ENCODE peak calls at places on chromosome 7, in five cellular contexts. X is RWPE1, J is transverse colon, Q is fibroblast of lung, P is IMR-90. G is an unnamed sample.

GRCh38 chr7:42117201-42117600 is 119.8 kb downstream of the GLI3 start:
- DNase-seq in P (no peak), J (no peak), Q (no peak), X (no peak), G (no peak)

GRCh38 chr7:52634996-52635395 is 400.4 kb upstream of the POM121L12 start:
- DNase-seq in J (no peak), P (no peak), Q (no peak), X (no peak), G (no peak)

GRCh38 chr7:51046103-51046466 is 263.4 kb upstream of the GRB10 start:
- DNase-seq in P (no peak), J (no peak), X (peak), Q (no peak), G (no peak)

GRCh38 chr7:124074007-124074406 is 41.1 kb upstream of the TMEM229A start:
- DNase-seq in J (no peak), X (no peak), Q (peak), P (peak), G (no peak)

GRCh38 chr7:44050121-44050914 is 5.8 kb downstream of the DBNL start:
- DNase-seq in J (no peak), P (no peak), X (no peak), Q (no peak), G (no peak)

GRCh38 chr7:151141855-151142685 is 25.4 kb downstream of the GBX1 start:
- DNase-seq in Q (no peak), X (no peak), J (peak), P (no peak), G (no peak)

GRCh38 chr7:1065263-1066260 is 21.2 kb downstream of the GPR146 start:
- DNase-seq in J (peak), P (peak), Q (peak), X (peak), G (peak)

GRCh38 chr7:105212236-105212635 is 176.5 kb downstream of the SRPK2 start:
- DNase-seq in X (no peak), J (no peak), Q (no peak), P (no peak), G (no peak)

GRCh38 chr7:47228386-47229014 is 353.4 kb downstream of the TNS3 start:
- DNase-seq in X (peak), Q (no peak), J (no peak), P (no peak), G (no peak)

GRCh38 chr7:149385195-149385955 is 75.5 kb downstream of the ZNF777 start:
- DNase-seq in X (no peak), Q (no peak), J (no peak), P (no peak), G (no peak)

GRCh38 chr7:130349911-130350782 is 5.5 kb downstream of the CPA5 start:
- DNase-seq in J (no peak), X (no peak), P (peak), Q (peak), G (no peak)

GRCh38 chr7:133365892-133366291 is 113.0 kb downstream of the EXOC4 start:
- DNase-seq in J (no peak), P (peak), Q (peak), X (no peak), G (no peak)

GRCh38 chr7:129238546-129238945 is 13.7 kb downstream of the AHCYL2 start:
- DNase-seq in X (no peak), Q (no peak), J (peak), P (no peak), G (no peak)

GRCh38 chr7:107622429-107622828 is 38.2 kb upstream of the SLC26A4 start:
- DNase-seq in J (no peak), X (peak), P (peak), Q (peak), G (no peak)

GRCh38 chr7:130356760-130357611 is 12.4 kb downstream of the CPA5 start:
- DNase-seq in X (peak), P (peak), J (peak), Q (peak), G (peak)

GRCh38 chr7:100894860-100895700 is 608 bp downstream of the ACHE start:
- DNase-seq in P (no peak), Q (no peak), X (no peak), J (peak), G (peak)

GRCh38 chr7:50644586-50644985 is 79.4 kb upstream of the DDC start:
- DNase-seq in Q (no peak), J (no peak), X (no peak), P (no peak), G (no peak)

GRCh38 chr7:7554021-7554432 is 12.7 kb upstream of the MIOS start:
- DNase-seq in P (no peak), X (no peak), J (no peak), Q (peak), G (no peak)

GRCh38 chr7:53022893-53023292 is 12.5 kb upstream of the POM121L12 start:
- DNase-seq in J (no peak), X (no peak), P (no peak), Q (no peak), G (no peak)

GRCh38 chr7:17559388-17559787 is 260.9 kb downstream of the AHR start:
- DNase-seq in J (no peak), X (no peak), P (peak), Q (no peak), G (no peak)

GRCh38 chr7:147068877-147069276 is 952.3 kb downstream of the CNTNAP2 start:
- DNase-seq in Q (no peak), X (no peak), J (no peak), P (no peak), G (no peak)

GRCh38 chr7:24956021-24956420 is 24.0 kb downstream of the OSBPL3 start:
- DNase-seq in X (peak), Q (no peak), P (no peak), J (no peak), G (no peak)

GRCh38 chr7:99112097-99112496 is 31.8 kb downstream of the SMURF1 start:
- DNase-seq in P (no peak), X (no peak), J (no peak), Q (no peak), G (no peak)

GRCh38 chr7:135620980-135621850 is 41.1 kb upstream of the STMP1 start:
- DNase-seq in J (peak), X (peak), Q (peak), P (peak), G (peak)

GRCh38 chr7:31595390-31595789 is 81.5 kb downstream of the ITPRID1 start:
- DNase-seq in J (no peak), Q (no peak), X (no peak), P (no peak), G (no peak)

GRCh38 chr7:102444961-102445673 is 11.7 kb downstream of the ORAI2 start:
- DNase-seq in X (no peak), P (no peak), Q (no peak), J (peak), G (no peak)

GRCh38 chr7:38629621-38630020 is 1.6 kb downstream of the AMPH start:
- DNase-seq in P (peak), X (no peak), Q (no peak), J (no peak), G (no peak)

GRCh38 chr7:131249003-131249402 is 78.7 kb upstream of the MKLN1 start:
- DNase-seq in J (peak), X (peak), P (peak), Q (peak), G (no peak)

GRCh38 chr7:142563470-142563869 is 185.8 kb upstream of the PRSS1 start:
- DNase-seq in Q (no peak), X (no peak), J (no peak), P (peak), G (no peak)

GRCh38 chr7:73717991-73718405 is 1.5 kb downstream of the STX1A start:
- DNase-seq in P (peak), X (peak), Q (peak), J (peak), G (no peak)

GRCh38 chr7:6056616-6057015 is 25.4 kb downstream of the ANKRD61 start:
- DNase-seq in P (no peak), J (no peak), Q (no peak), X (no peak), G (no peak)

GRCh38 chr7:50303082-50303893 is 1.2 kb upstream of the IKZF1 start:
- DNase-seq in Q (no peak), X (no peak), J (no peak), P (no peak), G (no peak)

GRCh38 chr7:106870983-106871410 is 5.9 kb downstream of the PIK3CG start:
- DNase-seq in Q (peak), X (no peak), J (no peak), P (peak), G (no peak)

GRCh38 chr7:54545241-54545563 is 3.0 kb downstream of the VSTM2A start:
- DNase-seq in X (no peak), J (no peak), P (no peak), Q (no peak), G (no peak)

GRCh38 chr7:54542920-54543539 is 855 bp downstream of the VSTM2A start:
- DNase-seq in J (no peak), Q (peak), P (peak), X (peak), G (no peak)

GRCh38 chr7:54546081-54546985 is 4.2 kb downstream of the VSTM2A start:
- DNase-seq in P (no peak), X (peak), J (peak), Q (no peak), G (no peak)

GRCh38 chr7:54544356-54545240 is 2.4 kb downstream of the VSTM2A start:
- DNase-seq in X (no peak), J (no peak), P (no peak), Q (no peak), G (no peak)

DNA sequence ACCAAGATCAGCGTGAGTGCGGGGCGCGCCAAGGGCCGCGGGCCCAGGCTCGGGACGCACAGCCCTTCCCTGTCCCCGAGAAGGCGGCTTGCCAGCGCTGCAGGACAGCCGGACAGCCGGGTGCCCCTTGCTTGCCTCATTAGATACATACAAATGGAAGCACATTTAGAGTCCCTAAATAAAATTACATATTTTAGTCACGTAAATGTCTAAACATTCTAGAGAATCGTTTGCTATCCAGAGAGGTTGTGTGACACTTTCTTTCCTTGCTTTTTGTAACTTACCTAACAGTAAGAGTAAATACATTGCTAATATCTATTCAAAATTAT is 4.8 kb downstream of the VSTM2A start:
- DNase-seq in Q (no peak), J (no peak), X (no peak), P (no peak), G (no peak)
- TF ChIP-seq CTCF in Q (no peak), J (no peak), X (no peak), P (no peak), G (no peak)

GRCh38 chr7:140661124-140661523 is 11.6 kb upstream of the ADCK2 start:
- DNase-seq in P (peak), Q (peak), J (peak), X (no peak), G (no peak)
- TF ChIP-seq CTCF in P (peak), Q (no peak), J (no peak), X (no peak), G (peak)

DNA sequence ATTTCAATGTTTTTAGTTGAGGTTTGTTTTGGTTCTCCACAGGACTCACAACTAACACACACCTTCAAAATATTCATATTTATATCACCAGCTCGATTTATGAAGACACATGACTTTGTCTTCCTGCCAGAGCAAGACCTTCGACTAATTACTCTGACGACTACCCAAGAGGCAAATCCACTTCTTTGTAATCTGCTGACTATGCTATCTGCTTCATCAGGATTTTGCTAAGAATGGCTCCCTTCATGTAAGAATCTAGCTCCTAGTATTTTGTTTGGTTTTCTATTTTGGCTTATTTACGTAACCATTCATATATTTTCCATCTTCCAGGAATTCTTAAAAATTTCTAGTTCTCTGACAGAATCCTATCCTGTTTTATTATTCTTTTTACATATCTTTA is 93.0 kb downstream of the BRAF start:
- DNase-seq in Q (no peak), X (no peak), P (no peak), J (no peak), G (no peak)
- TF ChIP-seq CTCF in Q (no peak), X (no peak), P (no peak), J (no peak), G (no peak)

DNA sequence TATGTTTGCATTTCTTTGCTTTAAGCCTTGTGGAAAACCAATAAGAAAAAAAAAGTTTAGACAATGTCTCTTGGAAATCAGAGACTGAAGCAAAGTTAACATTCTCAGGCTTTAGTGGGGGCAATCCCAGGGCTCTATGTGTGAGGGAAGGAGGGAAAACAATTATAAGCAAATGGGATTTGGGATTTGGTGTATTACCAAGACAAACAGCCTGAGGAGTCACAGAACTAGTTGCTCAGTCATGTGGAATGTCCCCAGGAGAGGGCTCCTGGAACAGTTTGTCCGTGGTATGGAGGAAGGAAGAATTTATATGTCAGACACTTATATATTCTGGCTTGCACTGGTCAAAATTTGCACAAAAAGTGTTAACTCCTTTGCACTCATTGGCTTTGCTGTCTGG is 562.9 kb upstream of the TPK1 start:
- DNase-seq in P (no peak), Q (peak), X (no peak), J (no peak), G (no peak)
- TF ChIP-seq CTCF in P (no peak), Q (no peak), X (no peak), J (no peak), G (no peak)

GRCh38 chr7:78691584-78691983 is 761.9 kb downstream of the MAGI2 start:
- DNase-seq in J (no peak), X (no peak), P (no peak), Q (no peak), G (no peak)
- TF ChIP-seq CTCF in J (no peak), X (no peak), P (no peak), Q (no peak), G (no peak)

GRCh38 chr7:141275350-141275749 is 201.5 kb downstream of the TMEM178B start:
- DNase-seq in X (no peak), Q (no peak), P (no peak), J (no peak), G (no peak)
- TF ChIP-seq CTCF in X (no peak), Q (no peak), P (no peak), J (no peak), G (no peak)

G was measured in prostate gland.